ENCODE peak calls at places on chromosomes 16 and 17, in five cellular contexts. I, V, P, K and E are unnamed samples.

GRCh38 chr16:84198401-84198800 is 7.4 kb downstream of the ADAD2 start:
- DNase-seq in I (no peak), V (peak), P (peak), K (no peak), E (peak)

GRCh38 chr16:56341656-56342397 is 83.5 kb downstream of the AMFR start:
- DNase-seq in I (no peak), V (no peak), P (no peak), K (no peak), E (no peak)

GRCh38 chr17:61715348-61715747 is 124.3 kb upstream of the NACA2 start:
- DNase-seq in I (no peak), V (no peak), P (no peak), K (no peak), E (no peak)

GRCh38 chr17:61150686-61151299 is 248.8 kb upstream of the TBX2 start:
- DNase-seq in I (no peak), V (no peak), P (no peak), K (no peak), E (no peak)

GRCh38 chr16:72740346-72740745 is 307.6 kb downstream of the ZFHX3 start:
- DNase-seq in I (no peak), V (no peak), P (peak), K (no peak), E (peak)

GRCh38 chr17:57270801-57271245 is 14.5 kb downstream of the MSI2 start:
- DNase-seq in I (no peak), V (no peak), P (no peak), K (no peak), E (no peak)

GRCh38 chr16:86038923-86039310 is 140.0 kb downstream of the IRF8 start:
- DNase-seq in I (no peak), V (no peak), P (no peak), K (no peak), E (no peak)

GRCh38 chr16:90018297-90019200 is 707 bp downstream of the DBNDD1 start:
- DNase-seq in I (peak), V (no peak), P (no peak), K (peak), E (no peak)

GRCh38 chr17:68310141-68310540 is 18.8 kb downstream of the ARSG start:
- DNase-seq in I (no peak), V (no peak), P (peak), K (no peak), E (no peak)

GRCh38 chr16:27972500-27972899 is 91.0 kb downstream of the GSG1L start:
- DNase-seq in I (peak), V (no peak), P (peak), K (peak), E (no peak)

GRCh38 chr16:88064889-88065746 is 113.9 kb downstream of the BANP start:
- DNase-seq in I (no peak), V (no peak), P (no peak), K (no peak), E (no peak)

GRCh38 chr17:79974786-79975497 is 60.7 kb downstream of the TBC1D16 start:
- DNase-seq in I (no peak), V (no peak), P (no peak), K (peak), E (no peak)

GRCh38 chr17:12730931-12731521 is 58.3 kb upstream of the ARHGAP44 start:
- DNase-seq in I (peak), V (no peak), P (peak), K (peak), E (peak)

GRCh38 chr16:21704733-21705132 is 41.0 kb downstream of the OTOA start:
- DNase-seq in I (no peak), V (no peak), P (no peak), K (no peak), E (no peak)

GRCh38 chr16:17026600-17027242 is 444.0 kb downstream of the XYLT1 start:
- DNase-seq in I (no peak), V (no peak), P (no peak), K (no peak), E (no peak)

GRCh38 chr16:22692916-22693646 is 120.9 kb upstream of the HS3ST2 start:
- DNase-seq in I (no peak), V (no peak), P (no peak), K (no peak), E (peak)

GRCh38 chr17:29592850-29593545 is at the start of gene ANKRD13B:
- DNase-seq in I (no peak), V (no peak), P (no peak), K (peak), E (no peak)

GRCh38 chr16:69793521-69793920 is 31.4 kb downstream of the WWP2 start:
- DNase-seq in I (no peak), V (no peak), P (no peak), K (no peak), E (no peak)

GRCh38 chr17:56489980-56490379 is 103.5 kb upstream of the NOG start:
- DNase-seq in I (no peak), V (no peak), P (no peak), K (no peak), E (no peak)

GRCh38 chr17:69592692-69593350 is 178.3 kb downstream of the MAP2K6 start:
- DNase-seq in I (no peak), V (no peak), P (peak), K (no peak), E (peak)

GRCh38 chr16:82776466-82777146 is 149.8 kb downstream of the CDH13 start:
- DNase-seq in I (no peak), V (no peak), P (no peak), K (no peak), E (no peak)

GRCh38 chr16:70770968-70771552 is 29.9 kb downstream of the VAC14 start:
- DNase-seq in I (peak), V (peak), P (peak), K (peak), E (peak)

GRCh38 chr17:81480140-81480917 is 32.3 kb downstream of the ACTG1 start:
- DNase-seq in I (peak), V (peak), P (peak), K (no peak), E (peak)

GRCh38 chr17:19337712-19338023 is 24.9 kb downstream of the B9D1 start:
- DNase-seq in I (no peak), V (no peak), P (no peak), K (no peak), E (no peak)

GRCh38 chr16:74936902-74937560 is 47.9 kb downstream of the WDR59 start:
- DNase-seq in I (no peak), V (no peak), P (peak), K (no peak), E (peak)

GRCh38 chr17:27293359-27293897 is 486 bp upstream of the WSB1 start:
- DNase-seq in I (peak), V (no peak), P (no peak), K (peak), E (no peak)

GRCh38 chr16:85057948-85058347 is 30.4 kb downstream of the KIAA0513 start:
- DNase-seq in I (peak), V (no peak), P (no peak), K (no peak), E (no peak)

GRCh38 chr16:73124097-73124652 is 76.2 kb upstream of the ZFHX3 start:
- DNase-seq in I (no peak), V (no peak), P (peak), K (no peak), E (no peak)

GRCh38 chr17:43825567-43825966 is 7.4 kb downstream of the MPP3 start:
- DNase-seq in I (no peak), V (no peak), P (no peak), K (no peak), E (no peak)

GRCh38 chr17:80009391-80010282 is 26.0 kb downstream of the TBC1D16 start:
- DNase-seq in I (no peak), V (no peak), P (no peak), K (no peak), E (no peak)

GRCh38 chr17:78322858-78323455 is 36.9 kb downstream of the SOCS3 start:
- DNase-seq in I (no peak), V (peak), P (no peak), K (no peak), E (no peak)

GRCh38 chr17:33873218-33873617 is 381.9 kb upstream of the CCL2 start:
- DNase-seq in I (no peak), V (no peak), P (peak), K (no peak), E (no peak)

GRCh38 chr16:50599494-50599893 is 51.3 kb downstream of the NKD1 start:
- DNase-seq in I (no peak), V (no peak), P (no peak), K (no peak), E (no peak)

GRCh38 chr16:78684040-78684611 is 584.7 kb downstream of the WWOX start:
- DNase-seq in I (peak), V (peak), P (peak), K (no peak), E (no peak)
- H3K27ac ChIP-seq in I (peak), V (no peak), P (peak), K (no peak), E (no peak)

GRCh38 chr17:17030515-17031211 is 11.6 kb upstream of the MPRIP start:
- DNase-seq in I (no peak), V (no peak), P (no peak), K (no peak), E (no peak)

GRCh38 chr17:17029938-17030337 is 12.3 kb upstream of the MPRIP start:
- DNase-seq in I (no peak), V (no peak), P (no peak), K (peak), E (no peak)

GRCh38 chr17:17033466-17033865 is 8.8 kb upstream of the MPRIP start:
- DNase-seq in I (no peak), V (no peak), P (peak), K (no peak), E (no peak)

GRCh38 chr17:17034028-17034427 is 8.2 kb upstream of the MPRIP start:
- DNase-seq in I (no peak), V (no peak), P (peak), K (no peak), E (no peak)

DNA sequence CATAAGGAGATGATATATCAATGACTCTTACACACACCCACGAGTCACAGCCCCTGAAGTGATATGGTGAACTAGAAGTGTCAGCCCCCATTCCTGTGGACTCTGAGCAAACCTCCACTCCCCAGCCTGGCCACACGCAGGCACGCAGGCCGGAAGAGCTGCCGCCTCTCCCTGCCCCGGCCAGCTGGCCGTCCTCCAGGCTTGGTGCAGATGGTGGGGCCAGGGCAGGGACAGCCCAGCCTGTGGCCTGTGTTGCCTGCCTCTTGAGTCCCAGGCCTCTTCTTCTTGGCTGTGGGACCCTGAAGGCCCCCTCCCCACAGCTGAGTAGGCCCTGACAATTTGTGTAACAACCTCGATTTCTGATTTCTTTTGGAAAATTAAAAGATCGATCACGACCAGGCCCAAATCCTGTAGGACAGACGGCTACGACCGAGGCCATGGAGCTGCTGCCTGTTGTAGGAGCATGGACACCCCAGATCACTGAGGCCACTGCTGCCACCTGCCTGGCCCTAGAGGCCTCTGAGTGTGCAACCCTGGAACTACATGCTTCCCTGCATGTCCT is 10.0 kb upstream of the MPRIP start:
- DNase-seq in I (peak), V (no peak), P (peak), K (peak), E (peak)
- H3K27ac ChIP-seq in I (no peak), V (no peak), P (peak), K (no peak), E (peak)

GRCh38 chr16:3645108-3645503 is 9.4 kb upstream of the DNASE1 start:
- DNase-seq in I (no peak), V (no peak), P (no peak), K (no peak), E (peak)
- H3K27ac ChIP-seq in I (no peak), V (no peak), P (no peak), K (peak), E (no peak)

DNA sequence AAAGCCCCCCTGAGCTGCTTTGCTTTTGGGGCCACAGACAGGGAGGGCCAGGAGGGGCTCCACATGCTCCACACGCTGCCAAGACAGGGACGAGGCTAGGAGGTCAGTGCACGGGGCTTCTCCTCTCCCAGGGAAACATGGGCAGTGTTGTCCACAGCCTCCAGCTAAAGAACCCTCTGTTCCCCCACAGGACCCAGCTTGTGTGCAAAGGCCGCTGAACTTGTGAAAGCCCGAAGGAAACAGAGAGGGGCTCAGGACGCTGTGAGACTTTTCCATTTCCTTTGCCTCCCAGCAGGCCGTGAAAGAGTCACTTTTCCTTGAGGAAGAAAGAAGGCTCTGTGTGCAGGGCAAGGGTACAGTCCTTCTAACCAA is 9.7 kb downstream of the CDRT4 start:
- DNase-seq in I (no peak), V (peak), P (no peak), K (no peak), E (no peak)
- H3K27ac ChIP-seq in I (peak), V (peak), P (peak), K (no peak), E (peak)

DNA sequence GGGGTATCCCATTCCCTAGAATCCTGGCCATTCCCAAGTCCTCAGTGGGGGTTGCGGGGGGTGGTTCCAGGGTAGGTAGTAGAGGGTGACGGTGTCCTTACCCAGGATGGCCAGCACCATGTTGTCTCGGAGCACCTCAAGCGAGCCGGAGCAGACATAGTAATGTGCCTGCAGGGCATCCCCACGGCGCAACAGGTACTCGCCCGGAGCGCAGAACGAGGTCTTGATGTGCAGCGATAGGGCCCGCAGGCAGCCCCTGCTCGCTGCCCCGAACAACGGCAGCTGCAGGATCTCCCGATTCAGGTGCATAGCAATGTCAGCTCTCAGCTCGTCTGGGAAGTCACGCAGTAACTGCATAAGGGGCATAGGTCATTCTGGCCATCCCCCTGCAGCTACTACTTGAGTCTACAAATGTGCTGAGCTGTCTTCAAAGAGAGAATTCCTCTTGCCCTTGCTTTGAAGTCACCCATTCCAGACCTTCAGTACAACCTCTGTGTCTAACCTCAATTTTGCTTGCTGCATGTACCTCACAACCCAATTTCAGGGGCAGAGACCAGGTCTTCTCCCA is 11.5 kb upstream of the RAB5C start:
- DNase-seq in I (no peak), V (no peak), P (no peak), K (no peak), E (no peak)
- H3K27ac ChIP-seq in I (no peak), V (no peak), P (no peak), K (no peak), E (no peak)

GRCh38 chr16:54140057-54140787 is 146.4 kb downstream of the IRX3 start:
- DNase-seq in I (no peak), V (no peak), P (no peak), K (no peak), E (no peak)

GRCh38 chr16:54140788-54141136 is 145.8 kb downstream of the IRX3 start:
- DNase-seq in I (no peak), V (no peak), P (no peak), K (no peak), E (no peak)

GRCh38 chr16:54135361-54136275 is 151.0 kb downstream of the IRX3 start:
- DNase-seq in I (no peak), V (no peak), P (peak), K (no peak), E (no peak)

DNA sequence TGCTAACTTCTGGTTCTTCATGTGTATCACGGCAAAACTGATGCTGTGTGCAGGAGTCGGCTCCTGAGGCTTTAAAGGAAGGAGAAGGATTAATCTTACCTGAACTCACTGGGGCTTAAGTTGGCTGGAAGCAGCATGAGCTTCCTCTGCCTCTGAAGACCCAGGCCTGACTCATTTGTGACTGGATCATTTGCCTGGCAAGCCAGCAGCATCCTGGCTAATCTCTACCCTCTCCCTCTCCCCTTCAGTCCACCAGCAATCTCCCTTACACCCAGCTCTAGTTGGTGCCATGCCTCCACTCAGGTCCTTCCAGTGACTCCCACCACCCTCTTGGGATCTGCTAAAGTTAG is 150.3 kb downstream of the IRX3 start:
- DNase-seq in I (no peak), V (no peak), P (peak), K (no peak), E (no peak)
- H3K27ac ChIP-seq in I (no peak), V (no peak), P (no peak), K (no peak), E (no peak)

GRCh38 chr16:1546430-1546829 is 13.0 kb downstream of the TMEM204 start:
- DNase-seq in I (no peak), V (no peak), P (no peak), K (no peak), E (no peak)
- H3K27ac ChIP-seq in I (peak), V (no peak), P (no peak), K (no peak), E (no peak)